ENCODE peak calls at places on chromosomes 1 and 21, in nine cellular contexts. S is PC-3, D is GM23338, Y is neural progenitor cell, U is HCT116, L is MM.1S, X is hepatocyte, F is OCI-LY7, W is SK-N-SH. P is an unnamed sample.

GRCh38 chr1:184210048-184210447 is 158.5 kb downstream of the TSEN15 start:
- DNase-seq in S (no peak), D (no peak), Y (no peak), U (no peak), L (no peak), X (peak), F (no peak), W (no peak), P (peak)

GRCh38 chr1:28807986-28808385 is 4.0 kb upstream of the OPRD1 start:
- DNase-seq in S (no peak), D (no peak), Y (no peak), U (no peak), L (no peak), X (no peak), F (no peak), W (no peak), P (no peak)

GRCh38 chr21:44865561-44866280 is 7.8 kb downstream of the PTTG1IP start:
- DNase-seq in S (peak), D (no peak), Y (no peak), U (no peak), L (peak), X (peak), F (no peak), W (no peak), P (no peak)

GRCh38 chr21:28485301-28486022 is 507.2 kb downstream of the LTN1 start:
- DNase-seq in S (peak), D (no peak), Y (no peak), U (no peak), L (no peak), X (no peak), F (no peak), W (no peak), P (peak)

GRCh38 chr1:18192182-18192581 is 84.6 kb downstream of the IGSF21 start:
- DNase-seq in S (no peak), D (no peak), Y (no peak), U (no peak), L (no peak), X (no peak), F (no peak), W (no peak), P (no peak)

GRCh38 chr1:236522937-236523703 is 662 bp upstream of the LGALS8 start:
- DNase-seq in S (peak), D (peak), Y (no peak), U (no peak), L (no peak), X (peak), F (no peak), W (no peak), P (peak)

GRCh38 chr1:25634896-25635295 is 18.3 kb downstream of the MAN1C1 start:
- DNase-seq in S (no peak), D (no peak), Y (no peak), U (no peak), L (no peak), X (no peak), F (no peak), W (no peak), P (no peak)

GRCh38 chr1:150925080-150925479 is 1.1 kb upstream of the SETDB1 start:
- DNase-seq in S (peak), D (peak), Y (no peak), U (no peak), L (peak), X (no peak), F (no peak), W (no peak), P (no peak)

GRCh38 chr1:26020390-26020789 is 1.2 kb upstream of the EXTL1 start:
- DNase-seq in S (no peak), D (no peak), Y (no peak), U (no peak), L (no peak), X (no peak), F (no peak), W (no peak), P (peak)

GRCh38 chr1:50421366-50421748 is 1.9 kb downstream of the DMRTA2 start:
- DNase-seq in S (no peak), D (peak), Y (no peak), U (no peak), L (no peak), X (no peak), F (no peak), W (no peak), P (no peak)

GRCh38 chr1:150441121-150441520 is 46.1 kb upstream of the TARS2 start:
- DNase-seq in S (no peak), D (no peak), Y (no peak), U (no peak), L (no peak), X (no peak), F (no peak), W (no peak), P (no peak)

GRCh38 chr1:201711811-201712210 is 117.1 kb upstream of the IPO9 start:
- DNase-seq in S (no peak), D (no peak), Y (no peak), U (no peak), L (no peak), X (no peak), F (no peak), W (no peak), P (peak)

GRCh38 chr1:92411511-92411910 is 75.2 kb downstream of the GFI1 start:
- DNase-seq in S (peak), D (no peak), Y (no peak), U (no peak), L (no peak), X (peak), F (no peak), W (no peak), P (peak)

GRCh38 chr1:67997746-67998145 is 52.7 kb downstream of the DIRAS3 start:
- DNase-seq in S (no peak), D (no peak), Y (no peak), U (no peak), L (no peak), X (no peak), F (no peak), W (no peak), P (no peak)
- H2AFZ ChIP-seq in S (no peak), D (no peak), Y (no peak), U (no peak), L (no peak), X (no peak), F (no peak), W (no peak), P (no peak)

GRCh38 chr1:203405703-203406430 is 54.9 kb upstream of the FMOD start:
- DNase-seq in S (no peak), D (no peak), Y (no peak), U (no peak), L (no peak), X (no peak), F (no peak), W (no peak), P (peak)
- TF ChIP-seq EZH2phosphoT487 in S (no peak), D (no peak), Y (no peak), U (no peak), L (no peak), X (no peak), F (no peak), W (no peak), P (no peak)

GRCh38 chr1:51517361-51518032 is 1.6 kb downstream of the EPS15 start:
- DNase-seq in S (peak), D (no peak), Y (no peak), U (no peak), L (peak), X (no peak), F (peak), W (no peak), P (peak)
- H2AFZ ChIP-seq in S (peak), D (no peak), Y (peak), U (no peak), L (peak), X (peak), F (peak), W (peak), P (peak)

GRCh38 chr1:209755926-209756607 is at the start of gene TRAF3IP3:
- DNase-seq in S (no peak), D (no peak), Y (no peak), U (no peak), L (peak), X (no peak), F (peak), W (no peak), P (no peak)

GRCh38 chr1:209756608-209757445 is 974 bp downstream of the TRAF3IP3 start:
- DNase-seq in S (no peak), D (no peak), Y (no peak), U (no peak), L (peak), X (no peak), F (peak), W (no peak), P (no peak)

GRCh38 chr1:209758360-209758759 is 2.5 kb downstream of the TRAF3IP3 start:
- DNase-seq in S (no peak), D (no peak), Y (no peak), U (no peak), L (no peak), X (no peak), F (no peak), W (no peak), P (no peak)

GRCh38 chr1:209761021-209761635 is 5.3 kb downstream of the TRAF3IP3 start:
- DNase-seq in S (no peak), D (no peak), Y (no peak), U (no peak), L (no peak), X (no peak), F (no peak), W (no peak), P (peak)

DNA sequence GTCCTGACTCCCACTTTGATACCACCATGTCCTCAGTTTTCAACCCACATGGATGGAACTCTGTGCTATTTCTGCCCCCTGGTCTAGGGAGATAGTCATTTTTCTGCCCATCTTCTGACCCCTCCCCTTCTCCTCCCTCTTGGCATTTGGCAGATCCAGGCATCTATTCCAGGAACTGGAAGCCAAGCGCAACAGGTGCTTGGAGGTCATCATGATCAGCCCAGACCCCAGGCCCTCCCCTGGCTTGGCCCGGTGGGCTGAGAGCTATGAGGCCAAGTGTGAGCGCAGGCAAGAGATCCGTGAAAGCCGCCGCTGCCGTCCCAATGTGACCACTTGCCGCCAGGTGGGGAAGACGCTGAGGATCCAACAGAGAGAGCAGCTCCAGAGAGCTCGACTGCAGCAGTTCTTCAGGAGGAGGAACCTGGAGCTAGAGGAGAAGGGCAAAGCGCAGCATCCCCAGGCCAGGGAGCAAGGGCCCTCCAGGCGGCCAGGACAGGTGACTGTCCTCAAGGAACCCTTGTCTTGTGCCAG is 4.0 kb downstream of the TRAF3IP3 start:
- DNase-seq in S (no peak), D (peak), Y (no peak), U (no peak), L (no peak), X (no peak), F (no peak), W (no peak), P (no peak)
- TF ChIP-seq EZH2phosphoT487 in S (no peak), D (no peak), Y (no peak), U (no peak), L (no peak), X (no peak), F (no peak), W (no peak), P (no peak)

GRCh38 chr1:35226546-35226945 is 33.6 kb upstream of the SFPQ start:
- DNase-seq in S (no peak), D (no peak), Y (no peak), U (no peak), L (no peak), X (no peak), F (no peak), W (no peak), P (no peak)

GRCh38 chr1:35229587-35230360 is 36.8 kb upstream of the SFPQ start:
- DNase-seq in S (no peak), D (no peak), Y (no peak), U (no peak), L (no peak), X (no peak), F (no peak), W (no peak), P (no peak)

GRCh38 chr1:35231287-35231686 is 37.2 kb upstream of the ZMYM4 start:
- DNase-seq in S (no peak), D (no peak), Y (no peak), U (no peak), L (no peak), X (no peak), F (no peak), W (no peak), P (no peak)
- H2AFZ ChIP-seq in S (no peak), D (no peak), Y (no peak), U (no peak), L (no peak), X (no peak), F (no peak), W (no peak), P (no peak)

DNA sequence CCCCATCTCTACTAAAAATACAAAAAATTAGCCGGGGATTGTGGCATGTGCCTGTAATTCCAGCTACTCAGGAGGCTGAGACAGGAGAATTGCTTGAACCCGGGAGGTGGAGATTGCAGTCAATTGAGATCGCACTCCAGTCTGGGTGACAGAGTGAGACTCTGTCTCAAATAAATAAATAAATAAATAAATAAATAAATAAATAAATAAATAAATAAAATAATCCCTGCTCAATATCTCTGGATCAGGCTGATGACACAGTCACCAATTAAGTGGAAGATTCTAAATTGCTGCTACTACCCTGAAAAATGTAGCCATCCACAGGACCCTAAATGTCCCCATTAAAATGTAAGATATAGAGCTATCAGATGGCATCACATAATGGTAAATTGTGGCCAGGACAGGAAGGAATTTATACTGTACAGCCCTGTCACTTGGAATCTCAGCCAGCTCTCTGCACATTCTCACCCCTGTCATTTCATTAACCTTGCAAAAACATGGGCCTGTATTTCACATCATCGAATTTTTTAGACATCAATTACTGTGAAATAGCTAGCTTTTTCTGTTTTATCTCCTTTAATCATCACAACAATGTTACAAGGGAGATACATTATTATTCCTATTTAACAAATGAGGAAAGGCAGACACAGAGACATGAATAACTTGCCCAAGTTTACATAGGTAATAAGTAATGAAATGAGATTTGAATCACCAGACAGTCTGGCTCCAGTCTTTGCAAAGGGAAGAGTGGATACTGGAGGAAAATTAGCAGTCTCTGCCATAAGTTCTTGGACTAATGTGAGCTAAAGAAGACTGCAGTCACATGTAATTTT is 56.7 kb upstream of the NTPCR start:
- DNase-seq in S (no peak), D (no peak), Y (no peak), U (no peak), L (no peak), X (no peak), F (no peak), W (peak), P (peak)
- TF ChIP-seq EZH2phosphoT487 in S (no peak), D (no peak), Y (no peak), U (no peak), L (no peak), X (no peak), F (no peak), W (no peak), P (no peak)

GRCh38 chr1:226627050-226627755 is 78.6 kb downstream of the STUM start:
- DNase-seq in S (no peak), D (no peak), Y (no peak), U (no peak), L (no peak), X (no peak), F (no peak), W (no peak), P (no peak)

GRCh38 chr1:226625326-226625725 is 76.8 kb downstream of the STUM start:
- DNase-seq in S (no peak), D (no peak), Y (no peak), U (no peak), L (no peak), X (no peak), F (no peak), W (no peak), P (no peak)

GRCh38 chr1:226626577-226626956 is 78.0 kb downstream of the STUM start:
- DNase-seq in S (peak), D (peak), Y (peak), U (peak), L (peak), X (peak), F (peak), W (peak), P (peak)

GRCh38 chr1:226624526-226624925 is 76.0 kb downstream of the STUM start:
- DNase-seq in S (peak), D (no peak), Y (no peak), U (no peak), L (no peak), X (no peak), F (no peak), W (no peak), P (peak)

DNA sequence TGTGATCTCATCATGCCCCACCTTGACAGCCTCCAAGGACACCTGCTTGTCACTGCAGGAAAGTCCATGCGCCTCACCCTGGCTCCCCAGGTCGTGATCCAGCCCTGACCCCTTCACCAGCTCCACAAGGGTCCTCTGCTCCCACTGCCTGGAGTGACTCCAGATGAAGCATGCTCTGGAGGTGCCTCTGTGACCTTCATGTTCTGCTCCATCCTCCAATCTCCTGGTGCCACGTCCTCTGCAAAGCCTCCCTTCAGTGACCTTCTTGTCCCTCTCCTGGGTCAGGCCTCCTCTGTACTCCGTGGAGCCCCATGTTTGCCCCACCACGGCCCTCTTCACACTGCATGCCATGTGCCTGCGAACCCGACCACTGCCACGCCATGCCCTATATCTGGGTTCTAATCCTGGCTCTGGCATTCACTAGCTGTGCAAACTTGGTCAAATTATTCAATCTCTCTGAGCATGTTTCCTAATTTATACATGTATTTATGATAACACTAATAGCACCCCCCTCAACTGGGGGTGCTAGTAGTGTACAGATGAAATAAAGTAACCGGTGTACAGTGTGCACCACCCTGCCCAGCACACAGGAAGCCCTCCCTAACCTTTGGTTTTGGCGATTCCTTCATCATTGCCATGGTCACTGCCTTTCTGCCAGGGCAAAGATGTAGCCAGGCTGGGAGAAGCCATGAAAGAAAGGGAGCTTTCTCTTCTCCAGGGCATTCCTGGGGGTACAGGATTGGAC is 77.4 kb downstream of the STUM start:
- DNase-seq in S (no peak), D (no peak), Y (no peak), U (no peak), L (no peak), X (no peak), F (no peak), W (no peak), P (no peak)
- H2AFZ ChIP-seq in S (peak), D (no peak), Y (no peak), U (peak), L (peak), X (no peak), F (no peak), W (no peak), P (no peak)